ENCODE peak calls at places on chromosome 19, in nine cellular contexts. O is CD8-positive, alpha-beta memory T cell; U is AG04450; F is mammary epithelial cell; J is GM06990; W is right lobe of liver; H is left ventricle myocardium inferior; C is astrocyte of the cerebellum; B is cardiac fibroblast. V is an unnamed sample.

GRCh38 chr19:47310819-47311218 is 1.2 kb downstream of the C5AR1 start:
- DNase-seq in O (no peak), U (no peak), F (no peak), J (no peak), W (peak), H (peak), C (no peak), B (peak), V (peak)

GRCh38 chr19:28511655-28512054 is 701.3 kb downstream of the UQCRFS1 start:
- DNase-seq in O (no peak), U (no peak), F (no peak), J (no peak), W (no peak), H (no peak), C (no peak), B (no peak), V (no peak)

GRCh38 chr19:50703915-50704548 is 15.6 kb downstream of the SHANK1 start:
- DNase-seq in O (no peak), U (no peak), F (no peak), J (no peak), W (no peak), H (no peak), C (no peak), B (no peak), V (peak)

GRCh38 chr19:27775395-27775794 is 1437.6 kb downstream of the UQCRFS1 start:
- DNase-seq in O (no peak), U (no peak), F (no peak), J (no peak), W (no peak), H (no peak), C (no peak), B (peak), V (no peak)

GRCh38 chr19:10230155-10230903 is 802 bp downstream of the S1PR2 start:
- DNase-seq in O (peak), U (no peak), F (no peak), J (peak), W (peak), H (peak), C (no peak), B (no peak), V (no peak)

GRCh38 chr19:29660835-29661234 is 4.4 kb upstream of the PLEKHF1 start:
- DNase-seq in O (no peak), U (no peak), F (no peak), J (no peak), W (no peak), H (no peak), C (no peak), B (no peak), V (no peak)

GRCh38 chr19:3821156-3821555 is 35.0 kb upstream of the MATK start:
- DNase-seq in O (no peak), U (no peak), F (no peak), J (no peak), W (no peak), H (no peak), C (no peak), B (no peak), V (no peak)

GRCh38 chr19:30865481-30865880 is 483.8 kb downstream of the TSHZ3 start:
- DNase-seq in O (no peak), U (no peak), F (no peak), J (no peak), W (no peak), H (no peak), C (no peak), B (no peak), V (no peak)

GRCh38 chr19:11736696-11737095 is 2.0 kb downstream of the ZNF823 start:
- DNase-seq in O (no peak), U (no peak), F (peak), J (peak), W (no peak), H (peak), C (no peak), B (peak), V (peak)

GRCh38 chr19:5937550-5937949 is 23.5 kb downstream of the CAPS start:
- DNase-seq in O (no peak), U (no peak), F (no peak), J (no peak), W (no peak), H (no peak), C (no peak), B (no peak), V (no peak)

GRCh38 chr19:35260694-35261304 is 8.0 kb upstream of the USF2 start:
- DNase-seq in O (no peak), U (no peak), F (no peak), J (no peak), W (no peak), H (no peak), C (no peak), B (no peak), V (no peak)

GRCh38 chr19:4084547-4084877 is 17.8 kb upstream of the ZBTB7A start:
- DNase-seq in O (no peak), U (no peak), F (no peak), J (no peak), W (no peak), H (no peak), C (no peak), B (no peak), V (no peak)

GRCh38 chr19:40601061-40601973 is at the start of gene LTBP4:
- DNase-seq in O (peak), U (no peak), F (no peak), J (no peak), W (no peak), H (peak), C (no peak), B (peak), V (no peak)

GRCh38 chr19:42281175-42282035 is 12.4 kb downstream of the CIC start:
- DNase-seq in O (no peak), U (no peak), F (peak), J (peak), W (peak), H (peak), C (no peak), B (peak), V (no peak)

GRCh38 chr19:44820648-44821609 is 12.0 kb downstream of the BCAM start:
- DNase-seq in O (no peak), U (no peak), F (no peak), J (no peak), W (no peak), H (peak), C (no peak), B (peak), V (no peak)

GRCh38 chr19:3104708-3104983 is 10.5 kb downstream of the GNA11 start:
- DNase-seq in O (no peak), U (no peak), F (no peak), J (no peak), W (no peak), H (no peak), C (no peak), B (no peak), V (no peak)

GRCh38 chr19:42253245-42254082 is 1.5 kb downstream of the ERF start:
- DNase-seq in O (peak), U (no peak), F (peak), J (peak), W (peak), H (peak), C (no peak), B (no peak), V (peak)

GRCh38 chr19:46824887-46825730 is 25.5 kb downstream of the AP2S1 start:
- DNase-seq in O (no peak), U (no peak), F (no peak), J (peak), W (no peak), H (no peak), C (no peak), B (no peak), V (no peak)

GRCh38 chr19:46840157-46840942 is 10.3 kb downstream of the AP2S1 start:
- DNase-seq in O (peak), U (no peak), F (peak), J (peak), W (no peak), H (no peak), C (peak), B (peak), V (peak)

GRCh38 chr19:6826281-6826920 is 53.9 kb downstream of the VAV1 start:
- DNase-seq in O (no peak), U (no peak), F (no peak), J (no peak), W (no peak), H (no peak), C (no peak), B (no peak), V (no peak)

GRCh38 chr19:31553844-31554215 is 204.6 kb upstream of the TSHZ3 start:
- DNase-seq in O (no peak), U (no peak), F (no peak), J (no peak), W (no peak), H (no peak), C (no peak), B (no peak), V (no peak)

GRCh38 chr19:10637894-10638293 is 12.5 kb downstream of the SLC44A2 start:
- DNase-seq in O (no peak), U (no peak), F (no peak), J (no peak), W (no peak), H (no peak), C (no peak), B (no peak), V (no peak)

GRCh38 chr19:40466219-40467006 is at the start of gene SPTBN4:
- DNase-seq in O (peak), U (no peak), F (no peak), J (peak), W (no peak), H (no peak), C (no peak), B (no peak), V (no peak)

GRCh38 chr19:18416778-18417249 is 2.4 kb upstream of the SSBP4 start:
- DNase-seq in O (peak), U (no peak), F (no peak), J (peak), W (peak), H (peak), C (no peak), B (peak), V (peak)

GRCh38 chr19:18412610-18413239 is 6.5 kb upstream of the SSBP4 start:
- DNase-seq in O (no peak), U (no peak), F (no peak), J (no peak), W (no peak), H (no peak), C (no peak), B (no peak), V (no peak)

GRCh38 chr19:18417250-18418033 is 1.8 kb upstream of the SSBP4 start:
- DNase-seq in O (peak), U (no peak), F (no peak), J (peak), W (peak), H (peak), C (no peak), B (peak), V (peak)

GRCh38 chr19:18415177-18415867 is 3.9 kb upstream of the SSBP4 start:
- DNase-seq in O (no peak), U (no peak), F (no peak), J (no peak), W (peak), H (peak), C (no peak), B (peak), V (no peak)

DNA sequence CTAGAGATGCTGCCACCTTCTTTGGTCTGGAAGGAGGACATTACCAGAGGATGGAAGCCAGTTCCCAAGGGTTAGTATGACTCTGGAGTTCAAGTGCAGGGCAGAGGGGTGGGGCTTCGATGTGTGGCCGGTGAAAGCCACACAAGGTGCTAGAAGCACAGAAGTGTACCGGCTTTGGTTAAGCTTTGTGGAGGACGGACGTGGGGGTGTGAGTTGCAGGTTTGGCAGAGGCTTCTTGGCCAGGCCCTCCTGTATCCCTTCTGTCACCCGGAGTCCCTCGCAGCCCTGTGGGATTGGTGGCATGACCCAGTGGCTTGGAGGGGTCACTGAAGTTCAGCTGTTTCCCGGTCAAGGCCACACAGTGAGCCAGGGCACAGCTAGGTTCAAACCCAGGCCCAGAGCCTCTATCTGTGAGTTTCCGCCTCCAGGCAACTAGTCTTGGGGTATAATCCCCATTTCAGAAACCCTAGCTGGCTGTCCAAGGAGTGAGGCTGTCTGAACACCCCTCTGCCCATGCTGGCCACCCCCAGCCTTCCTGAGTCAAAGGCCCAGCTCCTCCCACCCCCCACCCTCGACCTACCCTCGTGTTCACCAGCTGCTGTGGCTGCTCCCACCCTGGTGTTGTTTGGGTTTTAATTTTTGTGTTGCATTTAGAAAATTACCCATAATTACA is 4.6 kb upstream of the SSBP4 start:
- DNase-seq in O (no peak), U (no peak), F (peak), J (no peak), W (peak), H (peak), C (no peak), B (peak), V (no peak)
- H3K4me3 ChIP-seq in O (no peak), U (peak), F (no peak), J (no peak), W (no peak), H (peak), C (peak), B (peak), V (no peak)

DNA sequence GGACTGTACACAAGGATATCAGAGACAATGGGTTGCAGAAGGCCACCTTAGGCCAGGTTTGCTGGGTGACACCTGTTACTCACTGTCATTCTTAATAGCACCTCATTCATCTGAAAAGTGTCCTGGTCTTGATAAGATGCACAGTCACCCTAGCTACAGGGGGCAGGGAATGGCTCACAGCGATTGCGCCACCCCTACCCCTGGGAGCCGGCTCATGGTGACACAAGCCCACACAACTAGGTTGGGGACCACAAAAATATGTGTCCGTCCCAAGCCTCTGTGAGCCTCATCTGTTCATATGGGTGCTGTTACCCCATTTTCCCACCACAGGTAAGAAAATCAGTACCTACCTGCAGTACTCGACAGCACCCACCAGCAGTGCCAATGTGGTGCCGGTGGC is 23.4 kb downstream of the MED26 start:
- DNase-seq in O (no peak), U (no peak), F (no peak), J (no peak), W (no peak), H (no peak), C (no peak), B (no peak), V (no peak)
- H3K4me3 ChIP-seq in O (no peak), U (no peak), F (no peak), J (no peak), W (no peak), H (no peak), C (no peak), B (no peak), V (no peak)

GRCh38 chr19:611506-611869 is 21.8 kb downstream of the HCN2 start:
- DNase-seq in O (peak), U (peak), F (peak), J (no peak), W (no peak), H (no peak), C (peak), B (peak), V (peak)
- H3K4me3 ChIP-seq in O (peak), U (no peak), F (no peak), J (no peak), W (no peak), H (peak), C (no peak), B (no peak), V (no peak)

GRCh38 chr19:48638831-48639381 is 1.7 kb upstream of the DBP start:
- DNase-seq in O (no peak), U (no peak), F (no peak), J (no peak), W (no peak), H (no peak), C (no peak), B (no peak), V (no peak)

GRCh38 chr19:48636859-48637448 is at the start of gene DBP:
- DNase-seq in O (peak), U (no peak), F (no peak), J (no peak), W (peak), H (peak), C (no peak), B (no peak), V (peak)

GRCh38 chr19:48639483-48640375 is 2.5 kb upstream of the DBP start:
- DNase-seq in O (no peak), U (no peak), F (no peak), J (no peak), W (no peak), H (no peak), C (no peak), B (no peak), V (no peak)

GRCh38 chr19:48637449-48637947 is 319 bp upstream of the DBP start:
- DNase-seq in O (peak), U (peak), F (peak), J (peak), W (peak), H (peak), C (peak), B (peak), V (peak)

GRCh38 chr19:48637948-48638830 is 1.0 kb upstream of the DBP start:
- DNase-seq in O (peak), U (peak), F (peak), J (peak), W (peak), H (peak), C (peak), B (peak), V (peak)
- H3K4me3 ChIP-seq in O (peak), U (peak), F (peak), J (peak), W (peak), H (peak), C (peak), B (peak), V (peak)

DNA sequence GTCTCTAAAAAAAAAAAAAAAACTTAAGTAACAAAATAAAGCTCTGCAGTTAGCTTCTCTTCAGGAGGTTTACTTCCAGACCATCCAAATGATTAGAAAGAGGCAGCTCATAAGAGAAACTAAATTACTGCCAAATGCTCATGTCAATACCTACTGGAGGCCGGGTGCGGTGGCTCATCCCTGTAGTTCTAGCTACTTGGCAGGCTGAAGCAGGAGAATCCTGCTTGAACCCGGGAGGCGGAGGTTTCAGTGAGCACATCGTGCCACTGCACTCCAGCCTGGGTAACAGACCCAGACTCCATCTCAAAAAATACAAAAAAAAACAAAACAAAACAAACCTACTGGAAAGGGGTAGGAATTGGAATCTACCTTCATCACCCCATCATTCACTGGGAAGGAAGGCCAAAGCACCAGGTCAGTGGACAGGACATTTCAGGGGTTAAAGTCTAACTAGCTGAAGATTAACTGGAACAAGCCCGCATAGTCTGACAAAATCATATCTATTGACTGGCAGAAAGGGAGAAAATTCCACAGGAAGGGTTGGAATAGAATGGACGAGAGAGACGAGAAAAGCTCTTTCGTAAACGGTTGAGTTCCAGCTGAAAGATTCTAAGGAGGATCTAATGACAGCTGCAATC is 1.3 kb downstream of the ZFP14 start:
- DNase-seq in O (no peak), U (no peak), F (no peak), J (no peak), W (no peak), H (no peak), C (no peak), B (no peak), V (no peak)
- H3K4me3 ChIP-seq in O (peak), U (peak), F (no peak), J (no peak), W (peak), H (peak), C (peak), B (peak), V (peak)

DNA sequence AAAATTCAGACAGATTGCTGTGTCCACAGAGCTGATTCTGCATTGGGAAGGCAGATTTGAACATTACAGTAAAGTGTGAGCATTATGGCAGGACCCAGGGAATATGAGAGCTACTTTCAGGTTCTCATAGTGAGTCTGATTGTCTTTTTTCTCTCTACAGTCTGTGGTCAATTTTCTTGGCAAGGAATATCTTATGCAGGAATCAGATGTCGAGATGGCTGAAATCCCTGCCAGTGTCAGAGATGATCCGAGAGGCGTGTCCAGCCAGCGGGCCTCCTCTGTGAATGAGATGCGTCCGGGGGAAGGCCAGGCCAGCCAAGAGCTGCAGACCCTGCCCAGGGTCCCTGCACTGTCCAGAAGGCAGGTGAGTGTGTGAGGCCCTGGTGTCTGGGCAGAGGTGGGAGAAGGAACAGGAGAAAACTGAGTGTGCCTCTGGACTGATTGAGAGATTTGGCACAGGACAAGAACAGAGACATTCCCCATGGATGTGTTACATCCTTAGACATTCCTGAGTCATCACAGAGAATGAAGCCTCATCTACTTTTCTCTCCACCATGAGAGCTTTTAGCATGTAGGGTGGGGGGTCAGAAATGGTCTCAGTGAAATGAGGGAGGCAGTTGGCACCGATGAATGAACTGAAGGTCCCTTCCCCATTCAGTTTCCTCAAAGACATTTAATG is 27.3 kb upstream of the EDDM13 start:
- DNase-seq in O (no peak), U (no peak), F (peak), J (no peak), W (no peak), H (no peak), C (no peak), B (peak), V (peak)
- H3K4me3 ChIP-seq in O (no peak), U (no peak), F (no peak), J (no peak), W (no peak), H (no peak), C (no peak), B (no peak), V (no peak)

DNA sequence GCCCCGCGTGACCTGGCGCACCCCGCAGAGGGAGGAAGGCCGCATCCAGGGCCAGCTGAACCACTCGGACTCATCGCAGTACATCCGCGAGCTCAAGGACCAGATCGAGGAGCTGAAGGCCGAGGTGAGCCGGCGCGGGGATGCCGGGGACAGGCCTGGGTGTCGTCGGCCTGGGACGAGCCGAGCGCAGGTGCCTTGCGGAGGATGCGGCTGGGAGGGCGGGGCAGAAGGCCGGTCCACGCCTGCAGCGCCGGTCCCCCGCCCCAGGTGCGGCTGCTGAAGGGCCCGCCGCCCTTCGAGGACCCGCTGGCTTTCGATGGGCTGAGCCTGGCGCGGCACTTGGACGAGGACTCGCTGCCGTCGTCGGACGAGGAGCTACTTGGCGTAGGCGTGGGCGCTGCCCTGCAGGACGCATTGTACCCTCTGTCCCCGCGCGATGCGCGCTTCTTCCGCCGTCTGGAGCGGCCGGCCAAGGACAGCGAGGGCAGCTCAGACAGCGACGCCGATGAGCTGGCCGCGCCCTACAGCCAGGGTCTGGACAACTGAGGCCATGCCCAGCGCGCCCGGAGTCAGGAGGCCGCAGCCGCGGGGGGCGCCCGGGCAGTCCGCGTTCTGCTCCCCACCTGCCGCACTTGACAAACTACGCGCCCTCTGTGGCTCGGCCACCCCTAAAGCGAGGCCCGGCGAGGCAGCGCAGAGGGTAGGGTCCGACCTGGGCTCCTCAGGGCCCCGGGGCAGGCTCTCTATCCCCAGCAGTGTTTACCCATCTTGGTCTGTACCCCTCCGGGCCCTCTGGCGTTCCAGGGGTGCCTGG is 10.8 kb downstream of the PRR36 start:
- DNase-seq in O (no peak), U (no peak), F (no peak), J (no peak), W (peak), H (no peak), C (no peak), B (no peak), V (no peak)
- H3K4me3 ChIP-seq in O (no peak), U (no peak), F (no peak), J (no peak), W (no peak), H (no peak), C (no peak), B (no peak), V (no peak)

V was measured in PC-3.